ENCODE peak calls at places on chromosomes 7 and 10, in four cellular contexts. X is brain microvascular endothelial cell, L is body of pancreas, K is cardiac muscle cell. A is an unnamed sample.

GRCh38 chr10:16887565-16887964 is 70.3 kb upstream of the RSU1 start:
- DNase-seq in K (peak), L (no peak), X (peak), A (no peak)

GRCh38 chr7:64876792-64877713 is 26.0 kb upstream of the ZNF273 start:
- DNase-seq in K (peak), X (peak), L (peak), A (peak)

GRCh38 chr10:122128357-122128756 is 139.4 kb downstream of the TACC2 start:
- DNase-seq in K (peak), X (no peak), L (no peak), A (no peak)

GRCh38 chr7:92765725-92766124 is 70.6 kb downstream of the CDK6 start:
- DNase-seq in K (peak), L (no peak), X (peak), A (no peak)

GRCh38 chr10:32139223-32140073 is 83.2 kb upstream of the KIF5B start:
- DNase-seq in L (peak), K (peak), X (peak), A (peak)

GRCh38 chr7:142248166-142249160 is 9.4 kb downstream of the PRSS58 start:
- DNase-seq in L (no peak), K (no peak), X (no peak), A (no peak)

GRCh38 chr10:126229701-126230100 is 158.6 kb downstream of the ADAM12 start:
- DNase-seq in X (no peak), L (no peak), K (no peak), A (no peak)

GRCh38 chr7:50265968-50266694 is 38.4 kb upstream of the IKZF1 start:
- DNase-seq in L (no peak), X (no peak), K (no peak), A (no peak)

GRCh38 chr10:35446439-35446838 is 110.1 kb downstream of the CCNY start:
- DNase-seq in L (no peak), K (no peak), X (no peak), A (no peak)

GRCh38 chr7:628041-628763 is 98.3 kb upstream of the DNAAF5 start:
- DNase-seq in L (no peak), X (no peak), K (no peak), A (no peak)

GRCh38 chr7:127847641-127848040 is 183.6 kb downstream of the LRRC4 start:
- DNase-seq in X (no peak), K (no peak), L (no peak), A (no peak)

GRCh38 chr7:127844707-127845331 is 186.4 kb downstream of the LRRC4 start:
- DNase-seq in K (peak), X (peak), L (peak), A (peak)

GRCh38 chr7:127850195-127850594 is 181.0 kb downstream of the LRRC4 start:
- DNase-seq in K (no peak), L (no peak), X (no peak), A (no peak)

GRCh38 chr7:127845497-127846214 is 185.6 kb downstream of the LRRC4 start:
- DNase-seq in K (no peak), X (no peak), L (no peak), A (no peak)

GRCh38 chr7:127848241-127848640 is 183.0 kb downstream of the LRRC4 start:
- DNase-seq in K (no peak), L (no peak), X (no peak), A (no peak)
- H3K4me3 ChIP-seq in K (no peak), L (no peak), X (no peak), A (no peak)

GRCh38 chr7:30468041-30468440 is 10.5 kb downstream of the NOD1 start:
- DNase-seq in K (no peak), L (no peak), X (no peak), A (no peak)
- H3K27ac ChIP-seq in K (no peak), L (no peak), X (no peak), A (no peak)

DNA sequence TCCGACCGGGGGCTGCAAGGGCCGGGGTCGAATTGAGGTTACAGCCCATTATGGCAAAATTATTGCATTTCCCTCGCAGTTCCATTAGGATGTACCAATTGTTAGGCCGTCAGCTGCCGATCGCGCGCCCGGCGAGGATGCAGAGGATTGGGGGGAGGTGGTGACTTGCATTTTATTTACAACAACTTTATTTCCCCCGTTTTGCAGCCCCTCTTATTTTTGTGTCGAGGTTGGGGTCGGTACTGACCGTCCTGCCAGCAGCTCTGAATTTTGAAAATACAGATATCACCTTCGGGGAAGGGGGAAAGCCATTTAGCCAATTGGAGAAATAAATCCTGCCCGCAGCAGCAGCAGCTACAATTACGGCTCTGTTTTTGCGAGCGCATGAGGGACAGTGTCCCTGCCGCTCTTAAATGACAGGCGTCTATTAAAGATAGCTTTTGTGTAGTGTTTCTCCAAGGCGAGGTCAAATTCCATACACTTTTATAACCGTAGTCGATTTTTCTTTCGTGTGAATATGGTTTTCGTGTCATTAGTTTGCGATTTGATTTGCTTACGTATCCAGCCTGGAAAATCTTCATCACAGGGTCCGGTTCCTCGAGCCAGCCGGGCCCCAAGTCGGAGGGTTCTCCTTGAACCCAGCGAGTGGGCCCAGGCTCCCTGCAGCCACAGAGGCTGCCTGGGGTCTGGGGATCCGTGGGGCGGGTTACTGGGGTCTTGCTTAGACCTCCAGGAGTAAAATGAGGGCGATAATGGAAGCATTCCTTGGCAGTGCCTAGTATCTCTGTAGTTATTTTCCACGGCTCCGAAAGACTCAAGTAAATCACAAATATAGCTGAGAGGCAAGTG is 693 bp upstream of the HOXA5 start:
- DNase-seq in X (no peak), K (no peak), L (no peak), A (no peak)
- H3K4me3 ChIP-seq in X (no peak), K (no peak), L (no peak), A (no peak)

DNA sequence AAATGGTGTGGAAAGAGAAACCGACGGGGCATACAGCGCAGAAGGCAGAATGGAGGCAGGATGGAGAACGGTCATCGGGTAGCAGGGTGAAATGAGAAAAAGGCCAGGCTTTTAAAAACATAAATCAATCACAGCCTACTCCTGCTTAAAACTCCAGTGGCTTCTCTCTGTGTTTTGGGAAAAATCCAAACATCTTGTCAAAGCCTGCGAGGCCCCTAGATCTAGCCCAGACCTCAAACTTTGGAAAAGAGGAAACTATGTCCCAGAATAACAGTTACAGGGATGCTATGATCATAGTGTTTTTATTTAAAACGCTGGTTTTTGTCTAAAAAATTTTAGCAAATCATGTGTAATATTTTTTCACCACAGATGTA is 41.1 kb downstream of the PPP1R3C start:
- DNase-seq in K (no peak), X (no peak), L (no peak), A (no peak)
- H3K27ac ChIP-seq in K (peak), X (no peak), L (peak), A (no peak)

DNA sequence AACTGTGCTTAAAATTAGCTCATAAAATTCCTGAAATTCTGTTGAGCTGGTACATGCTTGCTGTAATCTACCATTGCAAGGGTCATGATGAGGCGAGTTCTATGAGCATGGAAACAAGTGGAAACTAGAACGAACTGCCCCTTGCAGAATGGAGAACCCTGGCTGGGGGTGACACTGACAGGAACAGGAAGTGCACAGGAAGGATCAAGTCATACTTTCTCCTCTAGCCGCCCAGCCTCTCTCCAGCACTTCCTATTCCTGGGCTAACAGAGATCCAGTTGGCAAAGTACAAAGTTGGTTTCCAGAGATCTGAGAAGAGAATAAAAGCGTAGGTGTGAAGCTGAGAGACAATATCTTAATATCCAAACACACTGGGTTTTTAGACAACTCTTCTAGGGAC is 414.2 kb upstream of the PODXL start:
- DNase-seq in L (no peak), K (no peak), X (no peak), A (no peak)
- H3K4me3 ChIP-seq in L (no peak), K (no peak), X (no peak), A (no peak)

A was measured in small intestine.